ENCODE peak calls at places on chromosomes 12 and 14, in ten cellular contexts. O is pancreas; M is heart right ventricle; T is natural killer cell; C is T-cell; K is naive thymus-derived CD4-positive, alpha-beta T cell; J is Right ventricle myocardium superior; U is stimulated activated effector memory CD8-positive, alpha-beta T cell treated with anti-CD3 and anti-CD28 coated beads, Interleukin-12 subunit alpha, Interleukin-12 subunit beta, amount 100 ng/mL, for 72 hours; P is CD8-positive, alpha-beta T cell; R is activated CD8-positive, alpha-beta memory T cell treated with anti-CD3 and anti-CD28 coated beads, Interleukin-2, amount 10 ng/mL, durations not matched to agents 7 days and 5 days. I is an unnamed sample.

GRCh38 chr14:89065879-89066278 is 241.4 kb downstream of the TTC8 start:
- ATAC-seq in C (no peak), M (no peak), T (no peak), P (no peak), U (no peak), O (no peak), R (no peak), K (no peak), J (no peak), I (no peak)

GRCh38 chr12:1350055-1350933 is 244.1 kb downstream of the FBXL14 start:
- ATAC-seq in K (no peak), M (peak), T (no peak), P (no peak), J (peak), R (no peak), U (no peak), C (no peak), O (peak), I (peak)

GRCh38 chr12:12592930-12593329 is 18.7 kb upstream of the CREBL2 start:
- ATAC-seq in J (no peak), M (no peak), O (no peak), P (no peak), R (no peak), T (no peak), U (no peak), K (no peak), C (no peak), I (no peak)

GRCh38 chr14:91372680-91373495 is 44.7 kb downstream of the CCDC88C start:
- ATAC-seq in J (no peak), T (peak), O (peak), C (peak), U (peak), K (peak), M (no peak), R (peak), P (peak), I (no peak)

GRCh38 chr12:69401940-69402339 is 42.4 kb downstream of the YEATS4 start:
- ATAC-seq in U (no peak), O (no peak), R (no peak), P (no peak), K (no peak), C (no peak), T (no peak), M (peak), J (peak), I (no peak)

GRCh38 chr12:124639407-124639806 is 72.0 kb upstream of the NCOR2 start:
- ATAC-seq in J (no peak), P (no peak), M (no peak), T (no peak), K (no peak), O (no peak), C (no peak), U (no peak), R (no peak), I (no peak)

GRCh38 chr14:35340616-35341453 is 48.7 kb downstream of the PSMA6 start:
- ATAC-seq in K (no peak), U (no peak), T (no peak), O (no peak), C (peak), M (no peak), P (no peak), R (no peak), J (no peak), I (no peak)

GRCh38 chr14:75165586-75166391 is 10.6 kb downstream of the TMED10 start:
- ATAC-seq in C (no peak), P (no peak), O (peak), M (no peak), J (no peak), K (no peak), U (no peak), T (no peak), R (no peak), I (peak)

GRCh38 chr14:103707329-103708263 is 7.7 kb downstream of the XRCC3 start:
- ATAC-seq in M (no peak), K (no peak), P (no peak), T (no peak), U (no peak), O (no peak), R (no peak), J (no peak), C (no peak), I (no peak)

GRCh38 chr12:49609059-49609874 is 3.8 kb upstream of the FAM186B start:
- ATAC-seq in T (no peak), M (no peak), U (no peak), R (no peak), C (no peak), K (no peak), P (no peak), O (no peak), J (no peak), I (no peak)

GRCh38 chr12:55708695-55709233 is 1.1 kb upstream of the ITGA7 start:
- ATAC-seq in T (no peak), R (no peak), P (no peak), J (peak), C (no peak), K (no peak), O (no peak), U (no peak), M (peak), I (peak)

GRCh38 chr14:103078420-103078749 is 5.6 kb upstream of the LBHD2 start:
- ATAC-seq in O (peak), U (peak), K (peak), R (peak), C (peak), J (peak), P (peak), M (peak), T (peak), I (no peak)

GRCh38 chr14:104377256-104377655 is 202.3 kb upstream of the C14orf180 start:
- ATAC-seq in K (no peak), C (no peak), M (no peak), J (no peak), T (no peak), U (no peak), R (no peak), O (no peak), P (no peak), I (no peak)

GRCh38 chr12:94148841-94149780 is 734 bp downstream of the PLXNC1 start:
- ATAC-seq in J (peak), O (peak), T (peak), R (peak), M (peak), P (peak), U (peak), C (peak), K (peak), I (peak)

GRCh38 chr12:79058342-79058741 is 193.8 kb downstream of the SYT1 start:
- ATAC-seq in U (no peak), R (no peak), C (no peak), K (no peak), M (no peak), O (peak), P (no peak), T (no peak), J (no peak), I (no peak)

GRCh38 chr14:99430491-99430890 is 50.2 kb downstream of the SETD3 start:
- ATAC-seq in M (peak), J (no peak), R (no peak), U (peak), K (peak), P (peak), C (peak), O (peak), T (peak), I (no peak)

GRCh38 chr12:13386269-13387039 is 189.9 kb downstream of the EMP1 start:
- ATAC-seq in P (no peak), J (no peak), U (no peak), C (no peak), M (no peak), T (no peak), K (no peak), R (no peak), O (no peak), I (no peak)

GRCh38 chr12:125314051-125314882 is 249.0 kb downstream of the AACS start:
- ATAC-seq in U (no peak), M (no peak), O (no peak), R (no peak), J (no peak), K (no peak), T (no peak), P (no peak), C (no peak), I (no peak)

GRCh38 chr12:53300187-53300586 is 692 bp downstream of the MYG1 start:
- ATAC-seq in P (no peak), J (no peak), U (peak), C (no peak), T (no peak), M (no peak), O (no peak), R (no peak), K (no peak), I (no peak)

GRCh38 chr12:125853670-125854069 is 788.4 kb downstream of the AACS start:
- ATAC-seq in O (no peak), M (no peak), P (no peak), K (no peak), U (no peak), J (no peak), R (no peak), T (no peak), C (no peak), I (no peak)

GRCh38 chr12:110349521-110350151 is 53.9 kb downstream of the ANAPC7 start:
- ATAC-seq in P (peak), K (peak), M (peak), T (peak), O (peak), R (peak), C (peak), U (peak), J (no peak), I (no peak)

I was measured in gastroesophageal sphincter.